ENCODE peak calls at places on chromosomes 3 and 15, in nine cellular contexts. One of them, this sample, is unnamed.

GRCh38 chr3:76107935-76108570 is 322.7 kb upstream of the ZNF717 start:
- DNase-seq in dermis blood vessel endothelial cell: peak; percentile 11
- DNase-seq in fibroblast of the aortic adventitia: peak; percentile 25
- DNase-seq in activated effector memory CD4-positive, alpha-beta T cell treated with anti-CD3 and anti-CD28 coated beads, Interleukin-2, amount 50 U/mL, for 16 hours: no peak
- DNase-seq in H54: peak; percentile 5
- DNase-seq in hippocampal formation: peak; percentile 0
- DNase-seq in brain microvascular endothelial cell: peak; percentile 67
- DNase-seq in foreskin keratinocyte: no peak
- DNase-seq in GM04504: no peak
- DNase-seq in this sample: no peak

GRCh38 chr3:21750291-21750690 is 719 bp downstream of the ZNF385D start:
- DNase-seq in dermis blood vessel endothelial cell: no peak
- DNase-seq in fibroblast of the aortic adventitia: peak; percentile 52
- DNase-seq in activated effector memory CD4-positive, alpha-beta T cell treated with anti-CD3 and anti-CD28 coated beads, Interleukin-2, amount 50 U/mL, for 16 hours: no peak
- DNase-seq in H54: no peak
- DNase-seq in hippocampal formation: no peak
- DNase-seq in brain microvascular endothelial cell: peak; percentile 29
- DNase-seq in foreskin keratinocyte: peak; percentile 63
- DNase-seq in GM04504: no peak
- DNase-seq in this sample: no peak

GRCh38 chr3:136465296-136465695 is 215.2 kb downstream of the PCCB start:
- DNase-seq in dermis blood vessel endothelial cell: no peak
- DNase-seq in fibroblast of the aortic adventitia: no peak
- DNase-seq in activated effector memory CD4-positive, alpha-beta T cell treated with anti-CD3 and anti-CD28 coated beads, Interleukin-2, amount 50 U/mL, for 16 hours: no peak
- DNase-seq in H54: no peak
- DNase-seq in hippocampal formation: no peak
- DNase-seq in brain microvascular endothelial cell: no peak
- DNase-seq in foreskin keratinocyte: no peak
- DNase-seq in GM04504: peak; percentile 28
- DNase-seq in this sample: no peak

GRCh38 chr15:89858661-89859458 is 34.9 kb downstream of the AP3S2 start:
- DNase-seq in dermis blood vessel endothelial cell: no peak
- DNase-seq in fibroblast of the aortic adventitia: no peak
- DNase-seq in activated effector memory CD4-positive, alpha-beta T cell treated with anti-CD3 and anti-CD28 coated beads, Interleukin-2, amount 50 U/mL, for 16 hours: no peak
- DNase-seq in H54: no peak
- DNase-seq in hippocampal formation: no peak
- DNase-seq in brain microvascular endothelial cell: no peak
- DNase-seq in foreskin keratinocyte: no peak
- DNase-seq in GM04504: no peak
- DNase-seq in this sample: no peak

GRCh38 chr3:43194490-43195115 is 88.7 kb upstream of the POMGNT2 start:
- DNase-seq in dermis blood vessel endothelial cell: no peak
- DNase-seq in fibroblast of the aortic adventitia: no peak
- DNase-seq in activated effector memory CD4-positive, alpha-beta T cell treated with anti-CD3 and anti-CD28 coated beads, Interleukin-2, amount 50 U/mL, for 16 hours: peak; percentile 65
- DNase-seq in H54: no peak
- DNase-seq in hippocampal formation: no peak
- DNase-seq in brain microvascular endothelial cell: peak; percentile 20
- DNase-seq in foreskin keratinocyte: no peak
- DNase-seq in GM04504: no peak
- DNase-seq in this sample: peak; percentile 35

GRCh38 chr3:134663646-134664456 is 13.0 kb upstream of the KY start:
- DNase-seq in dermis blood vessel endothelial cell: no peak
- DNase-seq in fibroblast of the aortic adventitia: peak; percentile 80
- DNase-seq in activated effector memory CD4-positive, alpha-beta T cell treated with anti-CD3 and anti-CD28 coated beads, Interleukin-2, amount 50 U/mL, for 16 hours: no peak
- DNase-seq in H54: no peak
- DNase-seq in hippocampal formation: no peak
- DNase-seq in brain microvascular endothelial cell: peak; percentile 52
- DNase-seq in foreskin keratinocyte: no peak
- DNase-seq in GM04504: no peak
- DNase-seq in this sample: no peak

GRCh38 chr15:96218623-96219465 is 111.7 kb upstream of the NR2F2 start:
- DNase-seq in dermis blood vessel endothelial cell: no peak
- DNase-seq in fibroblast of the aortic adventitia: no peak
- DNase-seq in activated effector memory CD4-positive, alpha-beta T cell treated with anti-CD3 and anti-CD28 coated beads, Interleukin-2, amount 50 U/mL, for 16 hours: no peak
- DNase-seq in H54: no peak
- DNase-seq in hippocampal formation: no peak
- DNase-seq in brain microvascular endothelial cell: no peak
- DNase-seq in foreskin keratinocyte: no peak
- DNase-seq in GM04504: no peak
- DNase-seq in this sample: no peak

GRCh38 chr15:69576035-69576526 is 123.5 kb downstream of the RPLP1 start:
- DNase-seq in dermis blood vessel endothelial cell: peak; percentile 65
- DNase-seq in fibroblast of the aortic adventitia: peak; percentile 20
- DNase-seq in activated effector memory CD4-positive, alpha-beta T cell treated with anti-CD3 and anti-CD28 coated beads, Interleukin-2, amount 50 U/mL, for 16 hours: peak; percentile 88
- DNase-seq in H54: peak; percentile 50
- DNase-seq in hippocampal formation: peak; percentile 50
- DNase-seq in brain microvascular endothelial cell: no peak
- DNase-seq in foreskin keratinocyte: no peak
- DNase-seq in GM04504: no peak
- DNase-seq in this sample: peak; percentile 68

GRCh38 chr3:194301730-194302129 is 49.4 kb downstream of the CPN2 start:
- DNase-seq in dermis blood vessel endothelial cell: no peak
- DNase-seq in fibroblast of the aortic adventitia: no peak
- DNase-seq in activated effector memory CD4-positive, alpha-beta T cell treated with anti-CD3 and anti-CD28 coated beads, Interleukin-2, amount 50 U/mL, for 16 hours: peak; percentile 21
- DNase-seq in H54: no peak
- DNase-seq in hippocampal formation: no peak
- DNase-seq in brain microvascular endothelial cell: no peak
- DNase-seq in foreskin keratinocyte: no peak
- DNase-seq in GM04504: no peak
- DNase-seq in this sample: no peak

GRCh38 chr3:149442845-149443544 is 31.5 kb upstream of the TM4SF4 start:
- DNase-seq in dermis blood vessel endothelial cell: peak; percentile 45
- DNase-seq in fibroblast of the aortic adventitia: peak; percentile 53
- DNase-seq in activated effector memory CD4-positive, alpha-beta T cell treated with anti-CD3 and anti-CD28 coated beads, Interleukin-2, amount 50 U/mL, for 16 hours: no peak
- DNase-seq in H54: no peak
- DNase-seq in hippocampal formation: no peak
- DNase-seq in brain microvascular endothelial cell: peak; percentile 85
- DNase-seq in foreskin keratinocyte: peak; percentile 53
- DNase-seq in GM04504: no peak
- DNase-seq in this sample: no peak

GRCh38 chr3:40753371-40753770 is 228.6 kb downstream of the ZNF621 start:
- DNase-seq in dermis blood vessel endothelial cell: no peak
- DNase-seq in fibroblast of the aortic adventitia: no peak
- DNase-seq in activated effector memory CD4-positive, alpha-beta T cell treated with anti-CD3 and anti-CD28 coated beads, Interleukin-2, amount 50 U/mL, for 16 hours: no peak
- DNase-seq in H54: no peak
- DNase-seq in hippocampal formation: no peak
- DNase-seq in brain microvascular endothelial cell: no peak
- DNase-seq in foreskin keratinocyte: no peak
- DNase-seq in GM04504: no peak
- DNase-seq in this sample: no peak

GRCh38 chr15:52652984-52653383 is 26.2 kb downstream of the ATOSA start:
- DNase-seq in dermis blood vessel endothelial cell: peak; percentile 54
- DNase-seq in fibroblast of the aortic adventitia: peak; percentile 68
- DNase-seq in activated effector memory CD4-positive, alpha-beta T cell treated with anti-CD3 and anti-CD28 coated beads, Interleukin-2, amount 50 U/mL, for 16 hours: no peak
- DNase-seq in H54: no peak
- DNase-seq in hippocampal formation: no peak
- DNase-seq in brain microvascular endothelial cell: peak; percentile 66
- DNase-seq in foreskin keratinocyte: peak; percentile 40
- DNase-seq in GM04504: no peak
- DNase-seq in this sample: no peak

GRCh38 chr3:152842423-152842822 is 7.5 kb downstream of the P2RY1 start:
- DNase-seq in dermis blood vessel endothelial cell: no peak
- DNase-seq in fibroblast of the aortic adventitia: no peak
- DNase-seq in activated effector memory CD4-positive, alpha-beta T cell treated with anti-CD3 and anti-CD28 coated beads, Interleukin-2, amount 50 U/mL, for 16 hours: no peak
- DNase-seq in H54: no peak
- DNase-seq in hippocampal formation: no peak
- DNase-seq in brain microvascular endothelial cell: no peak
- DNase-seq in foreskin keratinocyte: no peak
- DNase-seq in GM04504: no peak
- DNase-seq in this sample: no peak

GRCh38 chr3:26498192-26498591 is 124.4 kb upstream of the LRRC3B start:
- DNase-seq in dermis blood vessel endothelial cell: no peak
- DNase-seq in fibroblast of the aortic adventitia: no peak
- DNase-seq in activated effector memory CD4-positive, alpha-beta T cell treated with anti-CD3 and anti-CD28 coated beads, Interleukin-2, amount 50 U/mL, for 16 hours: no peak
- DNase-seq in H54: no peak
- DNase-seq in hippocampal formation: no peak
- DNase-seq in brain microvascular endothelial cell: no peak
- DNase-seq in foreskin keratinocyte: no peak
- DNase-seq in GM04504: no peak
- DNase-seq in this sample: no peak

GRCh38 chr3:150787741-150788370 is 24.9 kb upstream of the SIAH2 start:
- DNase-seq in dermis blood vessel endothelial cell: peak; percentile 84
- DNase-seq in fibroblast of the aortic adventitia: peak; percentile 67
- DNase-seq in activated effector memory CD4-positive, alpha-beta T cell treated with anti-CD3 and anti-CD28 coated beads, Interleukin-2, amount 50 U/mL, for 16 hours: peak; percentile 93
- DNase-seq in H54: peak; percentile 40
- DNase-seq in hippocampal formation: peak; percentile 58
- DNase-seq in brain microvascular endothelial cell: peak; percentile 64
- DNase-seq in foreskin keratinocyte: no peak
- DNase-seq in GM04504: peak; percentile 21
- DNase-seq in this sample: peak; percentile 79

GRCh38 chr15:80242132-80242769 is 9.8 kb downstream of the CTXND1 start:
- DNase-seq in dermis blood vessel endothelial cell: peak; percentile 38
- DNase-seq in fibroblast of the aortic adventitia: peak; percentile 19
- DNase-seq in activated effector memory CD4-positive, alpha-beta T cell treated with anti-CD3 and anti-CD28 coated beads, Interleukin-2, amount 50 U/mL, for 16 hours: no peak
- DNase-seq in H54: peak; percentile 33
- DNase-seq in hippocampal formation: no peak
- DNase-seq in brain microvascular endothelial cell: no peak
- DNase-seq in foreskin keratinocyte: no peak
- DNase-seq in GM04504: no peak
- DNase-seq in this sample: no peak

GRCh38 chr15:90960316-90961091 is 5.8 kb downstream of the RCCD1 start:
- DNase-seq in dermis blood vessel endothelial cell: no peak
- DNase-seq in fibroblast of the aortic adventitia: no peak
- DNase-seq in activated effector memory CD4-positive, alpha-beta T cell treated with anti-CD3 and anti-CD28 coated beads, Interleukin-2, amount 50 U/mL, for 16 hours: no peak
- DNase-seq in H54: no peak
- DNase-seq in hippocampal formation: no peak
- DNase-seq in brain microvascular endothelial cell: no peak
- DNase-seq in foreskin keratinocyte: no peak
- DNase-seq in GM04504: no peak
- DNase-seq in this sample: no peak

GRCh38 chr3:123883111-123883510 is 1.0 kb downstream of the MYLK start:
- DNase-seq in dermis blood vessel endothelial cell: no peak
- DNase-seq in fibroblast of the aortic adventitia: no peak
- DNase-seq in activated effector memory CD4-positive, alpha-beta T cell treated with anti-CD3 and anti-CD28 coated beads, Interleukin-2, amount 50 U/mL, for 16 hours: no peak
- DNase-seq in H54: no peak
- DNase-seq in hippocampal formation: no peak
- DNase-seq in brain microvascular endothelial cell: no peak
- DNase-seq in foreskin keratinocyte: no peak
- DNase-seq in GM04504: no peak
- DNase-seq in this sample: no peak

GRCh38 chr3:133676336-133677118 is 14.8 kb upstream of the TOPBP1 start:
- DNase-seq in dermis blood vessel endothelial cell: no peak
- DNase-seq in fibroblast of the aortic adventitia: no peak
- DNase-seq in activated effector memory CD4-positive, alpha-beta T cell treated with anti-CD3 and anti-CD28 coated beads, Interleukin-2, amount 50 U/mL, for 16 hours: no peak
- DNase-seq in H54: no peak
- DNase-seq in hippocampal formation: no peak
- DNase-seq in brain microvascular endothelial cell: no peak
- DNase-seq in foreskin keratinocyte: no peak
- DNase-seq in GM04504: no peak
- DNase-seq in this sample: no peak

GRCh38 chr3:182668974-182669373 is 124.3 kb upstream of the ATP11B start:
- DNase-seq in dermis blood vessel endothelial cell: no peak
- DNase-seq in fibroblast of the aortic adventitia: no peak
- DNase-seq in activated effector memory CD4-positive, alpha-beta T cell treated with anti-CD3 and anti-CD28 coated beads, Interleukin-2, amount 50 U/mL, for 16 hours: no peak
- DNase-seq in H54: no peak
- DNase-seq in hippocampal formation: no peak
- DNase-seq in brain microvascular endothelial cell: no peak
- DNase-seq in foreskin keratinocyte: peak; percentile 68
- DNase-seq in GM04504: no peak
- DNase-seq in this sample: no peak

GRCh38 chr3:177618873-177619771 is 421.8 kb upstream of the TBL1XR1 start:
- DNase-seq in dermis blood vessel endothelial cell: peak; percentile 63
- DNase-seq in fibroblast of the aortic adventitia: peak; percentile 92
- DNase-seq in activated effector memory CD4-positive, alpha-beta T cell treated with anti-CD3 and anti-CD28 coated beads, Interleukin-2, amount 50 U/mL, for 16 hours: no peak
- DNase-seq in H54: no peak
- DNase-seq in hippocampal formation: no peak
- DNase-seq in brain microvascular endothelial cell: peak; percentile 50
- DNase-seq in foreskin keratinocyte: no peak
- DNase-seq in GM04504: no peak
- DNase-seq in this sample: no peak

GRCh38 chr3:123284399-123285010 is 82.8 kb downstream of the SEC22A start:
- DNase-seq in dermis blood vessel endothelial cell: no peak
- DNase-seq in fibroblast of the aortic adventitia: no peak
- DNase-seq in activated effector memory CD4-positive, alpha-beta T cell treated with anti-CD3 and anti-CD28 coated beads, Interleukin-2, amount 50 U/mL, for 16 hours: no peak
- DNase-seq in H54: no peak
- DNase-seq in hippocampal formation: no peak
- DNase-seq in brain microvascular endothelial cell: no peak
- DNase-seq in foreskin keratinocyte: no peak
- DNase-seq in GM04504: no peak
- DNase-seq in this sample: no peak

GRCh38 chr15:38389924-38390542 is 63.9 kb upstream of the FAM98B start:
- DNase-seq in dermis blood vessel endothelial cell: peak; percentile 81
- DNase-seq in fibroblast of the aortic adventitia: peak; percentile 71
- DNase-seq in activated effector memory CD4-positive, alpha-beta T cell treated with anti-CD3 and anti-CD28 coated beads, Interleukin-2, amount 50 U/mL, for 16 hours: peak; percentile 82
- DNase-seq in H54: peak; percentile 12
- DNase-seq in hippocampal formation: peak; percentile 36
- DNase-seq in brain microvascular endothelial cell: peak; percentile 59
- DNase-seq in foreskin keratinocyte: peak; percentile 16
- DNase-seq in GM04504: peak; percentile 29
- DNase-seq in this sample: peak; percentile 59

GRCh38 chr3:48372862-48373435 is 930 bp downstream of the FBXW12 start:
- DNase-seq in dermis blood vessel endothelial cell: no peak
- DNase-seq in fibroblast of the aortic adventitia: no peak
- DNase-seq in activated effector memory CD4-positive, alpha-beta T cell treated with anti-CD3 and anti-CD28 coated beads, Interleukin-2, amount 50 U/mL, for 16 hours: no peak
- DNase-seq in H54: no peak
- DNase-seq in hippocampal formation: no peak
- DNase-seq in brain microvascular endothelial cell: no peak
- DNase-seq in foreskin keratinocyte: no peak
- DNase-seq in GM04504: no peak
- DNase-seq in this sample: no peak

GRCh38 chr3:24985631-24986030 is 442.4 kb upstream of the RARB start:
- DNase-seq in dermis blood vessel endothelial cell: no peak
- DNase-seq in fibroblast of the aortic adventitia: no peak
- DNase-seq in activated effector memory CD4-positive, alpha-beta T cell treated with anti-CD3 and anti-CD28 coated beads, Interleukin-2, amount 50 U/mL, for 16 hours: no peak
- DNase-seq in H54: no peak
- DNase-seq in hippocampal formation: no peak
- DNase-seq in brain microvascular endothelial cell: no peak
- DNase-seq in foreskin keratinocyte: no peak
- DNase-seq in GM04504: no peak
- DNase-seq in this sample: no peak

GRCh38 chr3:4983739-4984510 is 4.7 kb downstream of the BHLHE40 start:
- DNase-seq in dermis blood vessel endothelial cell: peak; percentile 75
- DNase-seq in fibroblast of the aortic adventitia: peak; percentile 97
- DNase-seq in activated effector memory CD4-positive, alpha-beta T cell treated with anti-CD3 and anti-CD28 coated beads, Interleukin-2, amount 50 U/mL, for 16 hours: peak; percentile 90
- DNase-seq in H54: no peak
- DNase-seq in hippocampal formation: no peak
- DNase-seq in brain microvascular endothelial cell: peak; percentile 74
- DNase-seq in foreskin keratinocyte: peak; percentile 88
- DNase-seq in GM04504: no peak
- DNase-seq in this sample: peak; percentile 76

GRCh38 chr3:115627180-115628074 is 4.1 kb downstream of the GAP43 start:
- DNase-seq in dermis blood vessel endothelial cell: no peak
- DNase-seq in fibroblast of the aortic adventitia: no peak
- DNase-seq in activated effector memory CD4-positive, alpha-beta T cell treated with anti-CD3 and anti-CD28 coated beads, Interleukin-2, amount 50 U/mL, for 16 hours: no peak
- DNase-seq in H54: no peak
- DNase-seq in hippocampal formation: no peak
- DNase-seq in brain microvascular endothelial cell: no peak
- DNase-seq in foreskin keratinocyte: no peak
- DNase-seq in GM04504: no peak
- DNase-seq in this sample: no peak

GRCh38 chr3:194384569-194385001 is 14.5 kb downstream of the GP5 start:
- DNase-seq in dermis blood vessel endothelial cell: no peak
- DNase-seq in fibroblast of the aortic adventitia: no peak
- DNase-seq in activated effector memory CD4-positive, alpha-beta T cell treated with anti-CD3 and anti-CD28 coated beads, Interleukin-2, amount 50 U/mL, for 16 hours: no peak
- DNase-seq in H54: no peak
- DNase-seq in hippocampal formation: no peak
- DNase-seq in brain microvascular endothelial cell: no peak
- DNase-seq in foreskin keratinocyte: no peak
- DNase-seq in GM04504: no peak
- DNase-seq in this sample: no peak

GRCh38 chr3:184741798-184742675 is 30.2 kb upstream of the MAGEF1 start:
- DNase-seq in dermis blood vessel endothelial cell: no peak
- DNase-seq in fibroblast of the aortic adventitia: no peak
- DNase-seq in activated effector memory CD4-positive, alpha-beta T cell treated with anti-CD3 and anti-CD28 coated beads, Interleukin-2, amount 50 U/mL, for 16 hours: no peak
- DNase-seq in H54: no peak
- DNase-seq in hippocampal formation: no peak
- DNase-seq in brain microvascular endothelial cell: no peak
- DNase-seq in foreskin keratinocyte: no peak
- DNase-seq in GM04504: no peak
- DNase-seq in this sample: no peak

GRCh38 chr15:39583586-39584265 is 2.8 kb downstream of the THBS1 start:
- DNase-seq in dermis blood vessel endothelial cell: peak; percentile 65
- DNase-seq in fibroblast of the aortic adventitia: peak; percentile 65
- DNase-seq in activated effector memory CD4-positive, alpha-beta T cell treated with anti-CD3 and anti-CD28 coated beads, Interleukin-2, amount 50 U/mL, for 16 hours: peak; percentile 71
- DNase-seq in H54: no peak
- DNase-seq in hippocampal formation: no peak
- DNase-seq in brain microvascular endothelial cell: no peak
- DNase-seq in foreskin keratinocyte: peak; percentile 81
- DNase-seq in GM04504: peak; percentile 67
- DNase-seq in this sample: peak; percentile 23

GRCh38 chr3:30597131-30597768 is 9.2 kb upstream of the TGFBR2 start:
- DNase-seq in dermis blood vessel endothelial cell: peak; percentile 78
- DNase-seq in fibroblast of the aortic adventitia: peak; percentile 90
- DNase-seq in activated effector memory CD4-positive, alpha-beta T cell treated with anti-CD3 and anti-CD28 coated beads, Interleukin-2, amount 50 U/mL, for 16 hours: no peak
- DNase-seq in H54: no peak
- DNase-seq in hippocampal formation: no peak
- DNase-seq in brain microvascular endothelial cell: peak; percentile 45
- DNase-seq in foreskin keratinocyte: peak; percentile 98
- DNase-seq in GM04504: peak; percentile 43
- DNase-seq in this sample: no peak

This sample was measured in activated gamma-delta T cell treated with Interleukin-2 at 50 U/mL for 16 hours.